ENCODE peak calls at places on chromosomes 6 and 20, in nine cellular contexts. C is GM12878, N is prostate gland, X is HCT116, R is endothelial cell of umbilical vein, A is stomach, F is transverse colon, W is H1, S is spleen. E is an unnamed sample.

GRCh38 chr6:90645634-90646033 is 58.8 kb upstream of the MAP3K7 start:
- DNase-seq in C (no peak), N (no peak), X (no peak), R (no peak), A (no peak), F (no peak), W (no peak), S (no peak), E (no peak)

GRCh38 chr6:41239467-41240159 is 11.5 kb downstream of the TREML4 start:
- DNase-seq in C (no peak), N (no peak), X (no peak), R (no peak), A (no peak), F (no peak), W (peak; percentile 76), S (no peak), E (no peak)

GRCh38 chr6:158571826-158572652 is 12.1 kb downstream of the TMEM181 start:
- DNase-seq in C (no peak), N (no peak), X (no peak), R (no peak), A (peak; percentile 92), F (peak; percentile 87), W (no peak), S (no peak), E (peak; percentile 76)

GRCh38 chr20:63058696-63059335 is 52.1 kb upstream of the BHLHE23 start:
- DNase-seq in C (no peak), N (no peak), X (no peak), R (no peak), A (no peak), F (no peak), W (peak; percentile 45), S (peak; percentile 58), E (peak; percentile 51)

GRCh38 chr20:47040506-47041125 is 146.0 kb downstream of the EYA2 start:
- DNase-seq in C (no peak), N (no peak), X (no peak), R (no peak), A (no peak), F (no peak), W (no peak), S (no peak), E (no peak)

GRCh38 chr20:33947709-33948295 is 45.9 kb upstream of the RALY start:
- DNase-seq in C (peak; percentile 19), N (no peak), X (peak; percentile 89), R (peak; percentile 24), A (no peak), F (peak; percentile 38), W (peak; percentile 82), S (no peak), E (no peak)

GRCh38 chr6:45513331-45513730 is 135.6 kb upstream of the SUPT3H start:
- DNase-seq in C (no peak), N (no peak), X (no peak), R (no peak), A (no peak), F (peak; percentile 41), W (no peak), S (no peak), E (no peak)

GRCh38 chr20:63396300-63396699 is 35.2 kb upstream of the CHRNA4 start:
- DNase-seq in C (no peak), N (no peak), X (no peak), R (no peak), A (no peak), F (no peak), W (no peak), S (no peak), E (no peak)

GRCh38 chr6:137389150-137389664 is 105.0 kb downstream of the OLIG3 start:
- DNase-seq in C (peak; percentile 51), N (no peak), X (no peak), R (no peak), A (no peak), F (peak; percentile 23), W (no peak), S (no peak), E (no peak)

GRCh38 chr6:110618591-110619267 is 142.3 kb upstream of the SLC22A16 start:
- DNase-seq in C (peak; percentile 11), N (peak; percentile 19), X (peak; percentile 3), R (peak; percentile 56), A (no peak), F (no peak), W (no peak), S (no peak), E (no peak)

GRCh38 chr6:13769655-13770053 is 44.7 kb downstream of the MCUR1 start:
- DNase-seq in C (no peak), N (no peak), X (no peak), R (no peak), A (peak; percentile 7), F (no peak), W (peak; percentile 77), S (no peak), E (no peak)

GRCh38 chr6:84269947-84270733 is 42.7 kb upstream of the CEP162 start:
- DNase-seq in C (no peak), N (no peak), X (no peak), R (no peak), A (no peak), F (no peak), W (no peak), S (no peak), E (no peak)

GRCh38 chr6:111551521-111552231 is 54.0 kb downstream of the TRAF3IP2 start:
- DNase-seq in C (no peak), N (peak; percentile 78), X (no peak), R (peak; percentile 76), A (peak; percentile 87), F (peak; percentile 59), W (no peak), S (no peak), E (no peak)

GRCh38 chr6:167401525-167402194 is 76.8 kb downstream of the TTLL2 start:
- DNase-seq in C (no peak), N (no peak), X (no peak), R (no peak), A (peak; percentile 43), F (peak; percentile 66), W (peak; percentile 52), S (peak; percentile 68), E (no peak)

GRCh38 chr6:117615981-117616961 is 14.0 kb upstream of the GOPC start:
- DNase-seq in C (no peak), N (no peak), X (no peak), R (no peak), A (no peak), F (no peak), W (peak; percentile 53), S (no peak), E (no peak)

GRCh38 chr6:35448191-35448590 is 3.9 kb upstream of the FANCE start:
- DNase-seq in C (no peak), N (peak; percentile 46), X (no peak), R (no peak), A (no peak), F (no peak), W (no peak), S (no peak), E (no peak)
- TF ChIP-seq POLR2AphosphoS5 in C (no peak), N (no peak), X (no peak), R (no peak), A (no peak), F (no peak), W (no peak), S (no peak), E (no peak)

DNA sequence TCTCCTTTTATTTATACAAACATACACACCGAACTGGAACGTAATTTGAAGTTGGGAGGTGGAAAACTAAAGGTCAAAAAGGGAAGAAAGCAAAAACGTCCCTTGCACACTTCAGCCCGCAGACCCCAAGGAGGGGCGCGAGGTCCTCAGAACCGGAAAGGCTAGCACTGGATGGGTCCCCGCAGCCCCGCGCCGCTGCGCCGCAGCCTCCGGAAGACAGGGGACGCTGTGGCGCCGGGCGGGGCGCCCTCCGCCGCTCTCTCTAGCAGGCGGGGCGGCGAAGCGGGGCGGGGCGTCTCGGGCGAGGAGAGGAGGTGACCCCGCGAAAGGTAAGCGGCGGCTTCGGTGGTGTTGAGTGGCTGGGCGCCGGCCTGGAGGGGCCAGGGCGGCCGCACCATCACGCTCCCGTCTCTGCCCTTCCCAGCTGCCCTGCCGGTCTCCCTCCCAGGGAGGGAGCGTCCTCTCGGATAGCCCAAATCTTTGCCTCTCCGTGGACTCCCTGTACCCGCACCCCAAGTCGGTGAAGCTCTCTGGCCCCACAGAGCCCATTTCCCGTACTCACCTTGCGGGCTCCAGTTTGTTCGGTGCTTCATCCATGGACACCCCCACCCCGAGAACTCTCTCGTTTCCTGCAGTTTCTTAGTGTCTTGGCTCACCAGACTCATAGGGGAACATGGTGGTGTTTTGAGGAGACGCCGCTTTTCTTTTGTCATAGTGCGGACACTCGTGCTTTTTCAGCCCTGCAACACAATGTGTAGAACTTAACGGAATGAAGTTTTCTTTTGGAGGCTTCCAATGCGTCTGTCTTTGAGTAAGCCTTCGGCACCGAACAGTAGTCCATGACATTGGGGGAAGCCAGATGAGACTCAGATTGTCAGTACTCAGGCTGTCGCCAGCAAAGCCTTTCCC is at the start of gene SMIM8:
- DNase-seq in C (peak; percentile 24), N (peak; percentile 78), X (peak; percentile 53), R (peak; percentile 67), A (peak; percentile 89), F (peak; percentile 87), W (peak; percentile 97), S (peak; percentile 98), E (peak; percentile 94)
- TF ChIP-seq POLR2A in C (peak; percentile 88), N (peak; percentile 40), X (peak; percentile 52), R (peak; percentile 77), A (no peak), F (peak; percentile 51), W (peak; percentile 87), S (no peak), E (no peak)

GRCh38 chr6:163188746-163189145 is 225.8 kb upstream of the QKI start:
- DNase-seq in C (no peak), N (no peak), X (no peak), R (no peak), A (no peak), F (no peak), W (no peak), S (no peak), E (no peak)
- TF ChIP-seq POLR2AphosphoS5 in C (no peak), N (no peak), X (no peak), R (no peak), A (no peak), F (no peak), W (no peak), S (no peak), E (no peak)

GRCh38 chr20:36605309-36606170 is at the start of gene RAB5IF:
- DNase-seq in C (peak; percentile 99), N (peak; percentile 97), X (peak; percentile 97), R (peak; percentile 99), A (peak; percentile 100), F (peak; percentile 99), W (peak; percentile 100), S (peak; percentile 100), E (peak; percentile 99)
- TF ChIP-seq POLR2A in C (peak; percentile 96), N (peak; percentile 79), X (peak; percentile 86), R (peak; percentile 87), A (no peak), F (peak; percentile 88), W (peak; percentile 66), S (peak; percentile 76), E (peak; percentile 55)

E was measured in suprapubic skin.